ENCODE peak calls at places on chromosome 16, in nine cellular contexts. H is CD8-positive, alpha-beta T cell; M is B cell; G is neural crest cell; P is cardiac muscle cell; F is fibroblast of the aortic adventitia; D is mammary epithelial cell; U is heart right ventricle; N is thoracic aorta. J is an unnamed sample.

GRCh38 chr16:87860553-87861299 is 8.6 kb downstream of the SLC7A5 start:
- DNase-seq in H (no peak), F (peak; percentile 52), P (peak; percentile 56), U (no peak), N (no peak), G (no peak), D (no peak), M (no peak), J (no peak)

GRCh38 chr16:48393843-48394703 is 8.9 kb upstream of the SIAH1 start:
- DNase-seq in H (no peak), D (peak; percentile 32), F (peak; percentile 78), P (peak; percentile 76), M (no peak), U (no peak), G (no peak), N (no peak), J (no peak)

GRCh38 chr16:57946181-57946801 is 24.6 kb downstream of the CNGB1 start:
- DNase-seq in H (no peak), M (no peak), N (no peak), U (no peak), P (no peak), F (no peak), D (no peak), G (no peak), J (no peak)

GRCh38 chr16:14249291-14250032 is 178.3 kb downstream of the MRTFB start:
- DNase-seq in N (no peak), G (peak; percentile 44), D (peak; percentile 11), P (peak; percentile 58), U (no peak), F (peak; percentile 71), H (peak; percentile 10), M (peak; percentile 57), J (peak; percentile 20)

GRCh38 chr16:49889725-49890397 is 33.9 kb upstream of the ZNF423 start:
- DNase-seq in U (no peak), H (no peak), F (peak; percentile 33), P (peak; percentile 16), N (no peak), D (peak; percentile 16), M (no peak), G (no peak), J (no peak)

GRCh38 chr16:143456-143855 is 5.0 kb upstream of the NPRL3 start:
- DNase-seq in N (no peak), H (no peak), P (peak; percentile 51), F (peak; percentile 3), D (peak; percentile 21), U (no peak), M (no peak), G (no peak), J (no peak)

GRCh38 chr16:10619271-10619849 is 39.0 kb upstream of the EMP2 start:
- DNase-seq in N (no peak), F (no peak), U (peak; percentile 68), H (no peak), D (peak; percentile 45), M (no peak), G (no peak), P (no peak), J (no peak)

GRCh38 chr16:89700649-89701424 is 668 bp downstream of the SPATA2L start:
- DNase-seq in G (no peak), U (no peak), H (peak; percentile 38), D (peak; percentile 69), M (no peak), N (no peak), F (no peak), P (peak; percentile 36), J (peak; percentile 58)

GRCh38 chr16:31141489-31142108 is 6.1 kb upstream of the PRSS8 start:
- DNase-seq in D (peak; percentile 79), G (no peak), U (peak; percentile 38), M (no peak), N (no peak), P (no peak), F (no peak), H (no peak), J (no peak)

GRCh38 chr16:31136287-31136662 is 748 bp upstream of the PRSS8 start:
- DNase-seq in U (no peak), N (no peak), G (no peak), F (no peak), P (no peak), D (no peak), H (no peak), M (no peak), J (no peak)

GRCh38 chr16:31135535-31136286 is at the start of gene PRSS8:
- DNase-seq in M (no peak), H (no peak), D (peak; percentile 68), N (no peak), G (no peak), F (no peak), U (no peak), P (no peak), J (no peak)

GRCh38 chr16:31142109-31143035 is 6.8 kb upstream of the PRSS8 start:
- DNase-seq in U (peak; percentile 99), M (peak; percentile 99), F (peak; percentile 98), G (peak; percentile 99), D (peak; percentile 98), P (peak; percentile 100), N (peak; percentile 97), H (peak; percentile 90), J (peak; percentile 86)

GRCh38 chr16:31138621-31139578 is 3.4 kb upstream of the PRSS8 start:
- DNase-seq in F (peak; percentile 62), D (peak; percentile 84), H (no peak), M (no peak), N (peak; percentile 64), U (peak; percentile 43), G (no peak), P (peak; percentile 64), J (no peak)
- TF ChIP-seq CTCF in F (no peak), D (no peak), H (no peak), M (no peak), N (no peak), U (no peak), G (no peak), P (no peak), J (no peak)

DNA sequence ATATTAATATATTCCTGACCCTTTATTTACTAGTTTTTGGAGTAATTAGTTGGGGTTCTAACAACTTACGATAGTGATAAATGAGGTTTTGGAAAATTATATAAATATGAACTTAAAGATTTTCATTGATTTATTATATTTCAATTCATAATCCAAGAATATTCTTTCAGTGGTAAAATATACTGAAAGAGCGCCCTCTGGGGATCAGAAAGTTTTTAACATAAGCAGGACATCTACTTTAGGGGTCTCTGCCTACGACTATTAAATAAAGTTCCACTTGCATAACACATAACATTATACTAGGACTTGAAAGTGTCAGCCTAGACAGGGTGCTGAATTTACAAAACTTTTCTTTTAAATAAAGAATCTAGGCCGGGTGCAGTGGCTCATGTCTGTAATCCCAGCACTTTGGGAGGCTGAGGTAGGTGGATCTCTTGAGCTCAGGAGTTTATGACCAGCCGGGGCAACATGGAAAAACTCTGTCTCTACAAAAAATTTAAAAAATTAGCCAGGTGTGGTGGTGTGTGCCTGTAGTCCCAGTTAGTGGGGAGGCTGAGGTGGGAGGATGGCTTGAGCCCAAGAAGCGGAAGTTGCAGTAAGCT is 15.6 kb downstream of the RFWD3 start:
- DNase-seq in U (no peak), H (no peak), M (no peak), D (no peak), N (no peak), F (peak; percentile 21), P (peak; percentile 19), G (peak; percentile 6), J (no peak)
- TF ChIP-seq CTCF in U (peak; percentile 49), H (peak; percentile 62), M (peak; percentile 76), D (peak; percentile 47), N (peak; percentile 29), F (peak; percentile 48), P (peak; percentile 62), G (peak; percentile 68), J (peak; percentile 56)

DNA sequence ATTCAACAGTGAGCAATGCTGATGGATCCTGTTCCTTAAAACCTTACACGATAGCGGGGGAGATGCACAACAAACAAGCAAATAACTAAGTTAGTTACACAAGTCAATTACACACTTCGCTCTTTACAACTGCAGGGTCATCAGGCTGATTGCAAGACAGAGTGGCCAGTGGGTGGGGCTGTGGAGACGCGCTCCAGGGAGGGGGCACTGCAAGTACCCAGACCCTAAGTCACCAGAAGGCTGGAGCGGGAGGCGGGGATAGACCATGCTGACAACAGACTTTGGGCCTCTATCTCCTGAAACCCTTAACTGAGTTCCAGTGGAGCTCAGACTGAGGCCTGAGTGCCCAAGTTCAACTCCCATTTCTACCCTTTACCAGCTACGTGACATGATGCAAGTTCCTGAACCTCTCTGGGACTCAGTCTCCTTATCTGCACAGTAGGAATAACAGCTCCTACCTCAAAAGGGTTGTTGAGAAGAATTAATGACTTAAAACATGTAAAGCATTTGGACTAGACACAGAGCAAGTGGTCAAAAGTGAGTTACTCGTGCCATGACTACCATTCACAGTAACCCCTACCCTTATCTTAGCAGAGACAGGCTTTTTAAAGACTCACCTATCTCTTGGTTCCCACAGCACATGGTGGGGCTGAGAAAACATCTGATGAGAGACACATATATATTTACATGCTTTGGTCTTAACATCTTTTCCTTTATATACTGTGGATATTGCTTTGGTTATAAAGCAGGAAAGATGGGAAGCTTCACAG is 10.4 kb downstream of the CPPED1 start:
- DNase-seq in G (no peak), D (no peak), U (no peak), P (no peak), F (no peak), M (no peak), H (no peak), N (no peak), J (no peak)
- TF ChIP-seq CTCF in G (no peak), D (no peak), U (no peak), P (no peak), F (no peak), M (no peak), H (no peak), N (no peak), J (no peak)

GRCh38 chr16:83397601-83398000 is 410.2 kb upstream of the HSBP1 start:
- DNase-seq in P (no peak), N (no peak), U (no peak), D (no peak), H (no peak), F (no peak), G (no peak), M (no peak), J (no peak)

GRCh38 chr16:83390759-83391158 is 417.0 kb upstream of the HSBP1 start:
- DNase-seq in P (no peak), F (peak; percentile 4), H (no peak), D (no peak), M (no peak), U (no peak), N (no peak), G (no peak), J (no peak)

GRCh38 chr16:83392743-83393142 is 415.0 kb upstream of the HSBP1 start:
- DNase-seq in G (no peak), N (no peak), D (no peak), P (no peak), U (no peak), F (no peak), H (no peak), M (no peak), J (no peak)

GRCh38 chr16:83389751-83390150 is 418.0 kb upstream of the HSBP1 start:
- DNase-seq in H (no peak), U (no peak), D (no peak), F (peak; percentile 18), P (no peak), N (no peak), G (no peak), M (no peak), J (no peak)

DNA sequence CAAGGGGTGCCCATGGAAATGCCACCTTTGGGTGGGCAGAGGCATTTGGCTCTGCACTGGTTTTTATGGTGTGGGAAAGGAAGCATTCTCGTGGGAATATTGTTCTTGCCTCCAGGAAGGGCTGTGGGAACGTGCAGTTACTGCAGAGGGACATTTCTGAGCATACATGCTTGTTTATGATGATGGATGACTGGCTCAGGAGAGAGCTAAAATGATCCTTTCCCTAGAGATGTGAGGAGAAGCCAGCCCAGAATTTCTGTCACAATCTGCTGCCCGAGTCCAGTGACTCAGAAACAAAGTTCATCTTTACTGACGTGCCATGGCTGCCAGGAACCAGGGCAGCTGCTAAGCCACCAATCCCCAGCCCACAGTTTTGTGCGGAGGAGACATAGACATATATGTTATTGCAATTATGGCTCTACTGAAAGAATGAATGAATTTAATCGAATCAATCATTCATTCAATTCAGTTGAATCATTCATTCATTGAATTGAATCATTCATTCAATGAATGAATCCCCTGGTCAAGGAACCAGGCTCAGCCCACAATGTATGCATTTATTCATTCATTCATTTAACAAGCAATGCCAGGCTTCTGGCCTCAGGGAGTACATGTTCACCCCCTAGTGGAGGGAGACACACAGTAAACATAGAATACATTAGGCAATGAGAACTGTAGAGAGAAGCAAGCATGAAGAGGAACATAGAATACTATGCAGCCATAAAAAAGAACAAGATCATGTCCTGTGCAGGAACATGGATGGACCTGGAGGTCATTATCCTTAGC is 414.4 kb upstream of the HSBP1 start:
- DNase-seq in M (no peak), F (peak; percentile 25), U (no peak), H (no peak), D (no peak), G (no peak), P (no peak), N (peak; percentile 14), J (no peak)
- TF ChIP-seq CTCF in M (no peak), F (peak; percentile 30), U (no peak), H (no peak), D (peak; percentile 18), G (peak; percentile 32), P (peak; percentile 19), N (no peak), J (no peak)

J was measured in natural killer cell.